ENCODE peak calls at places on chromosomes 1 and 21, in four cellular contexts. D, Z, R and P are unnamed samples.

GRCh38 chr1:53573931-53574330 is 114.7 kb downstream of the DMRTB1 start:
- DNase-seq in D (no peak), Z (peak), R (no peak), P (peak)

GRCh38 chr21:19986396-19986795 is 1011.8 kb upstream of the NCAM2 start:
- DNase-seq in D (no peak), Z (no peak), R (no peak), P (no peak)

GRCh38 chr1:23925279-23925678 is 12.1 kb upstream of the CNR2 start:
- DNase-seq in D (no peak), Z (no peak), R (no peak), P (no peak)

GRCh38 chr1:6438047-6438525 is 13.5 kb downstream of the ESPN start:
- DNase-seq in D (peak), Z (peak), R (peak), P (no peak)

GRCh38 chr1:109890115-109890953 is 20.3 kb upstream of the CSF1 start:
- DNase-seq in D (no peak), Z (no peak), R (no peak), P (no peak)

GRCh38 chr1:3735683-3736070 is 16.6 kb upstream of the CCDC27 start:
- DNase-seq in D (no peak), Z (no peak), R (no peak), P (no peak)

GRCh38 chr1:7233646-7234470 is 448.6 kb downstream of the CAMTA1 start:
- DNase-seq in D (no peak), Z (no peak), R (no peak), P (no peak)

GRCh38 chr1:26038904-26039303 is 7.0 kb downstream of the SLC30A2 start:
- DNase-seq in D (no peak), Z (no peak), R (no peak), P (no peak)

GRCh38 chr1:62131093-62131725 is 63.4 kb upstream of the L1TD1 start:
- DNase-seq in D (peak), Z (no peak), R (no peak), P (no peak)

GRCh38 chr1:234231893-234232276 is 141.4 kb upstream of the COA6 start:
- DNase-seq in D (no peak), Z (no peak), R (no peak), P (no peak)

GRCh38 chr1:25805863-25806225 is 5.9 kb downstream of the SELENON start:
- DNase-seq in D (no peak), Z (no peak), R (peak), P (no peak)

GRCh38 chr1:40107290-40107959 is 10.4 kb upstream of the PPT1 start:
- DNase-seq in D (no peak), Z (peak), R (no peak), P (no peak)

DNA sequence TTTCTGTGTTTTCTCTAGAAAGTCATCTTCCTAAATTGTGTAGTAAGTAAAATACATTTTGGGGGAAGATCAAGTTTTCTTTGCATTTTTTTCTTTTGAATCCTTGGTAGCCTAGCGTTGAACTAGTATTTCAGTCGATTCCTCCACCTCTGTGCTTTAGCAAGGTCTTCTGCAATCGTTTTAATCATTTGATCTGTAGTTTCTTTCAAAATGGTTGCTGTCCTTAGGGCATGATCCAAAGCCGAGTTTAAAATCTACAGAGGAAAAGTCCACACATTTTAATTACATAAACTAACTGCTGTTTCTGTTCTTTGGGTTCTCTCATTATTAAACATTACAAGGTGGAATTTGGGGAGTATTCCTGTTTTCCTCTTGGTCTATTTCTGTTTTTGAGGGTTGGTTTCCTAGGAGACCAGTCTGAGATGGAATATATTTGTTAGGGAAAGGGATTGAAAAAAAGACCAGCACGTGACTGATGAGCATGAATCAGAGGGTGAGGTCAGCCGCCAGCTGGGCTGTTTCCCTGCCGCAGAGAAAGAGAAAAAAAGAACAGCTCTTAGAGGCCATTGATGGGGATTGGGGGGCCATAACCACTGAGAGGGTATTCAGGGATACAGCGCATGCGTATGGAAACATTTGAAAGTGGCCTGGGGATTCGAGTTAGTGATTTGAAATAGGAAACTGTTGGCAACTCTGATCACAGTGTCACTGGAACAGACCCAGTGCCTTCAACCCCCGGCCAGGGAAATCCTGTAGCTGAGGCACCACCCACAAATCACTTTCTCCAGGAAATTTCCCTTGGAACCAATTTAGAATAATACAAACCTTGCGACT is 40.6 kb downstream of the AKNAD1 start:
- DNase-seq in D (peak), Z (peak), R (no peak), P (peak)
- TF ChIP-seq POLR2AphosphoS5 in D (peak), Z (no peak), R (peak), P (peak)

GRCh38 chr1:226349801-226350503 is 41.0 kb upstream of the LIN9 start:
- DNase-seq in D (no peak), Z (no peak), R (peak), P (no peak)

GRCh38 chr1:226351709-226352108 is 42.7 kb upstream of the LIN9 start:
- DNase-seq in D (no peak), Z (no peak), R (no peak), P (no peak)

GRCh38 chr1:226349081-226349480 is 40.1 kb upstream of the LIN9 start:
- DNase-seq in D (no peak), Z (no peak), R (peak), P (no peak)

GRCh38 chr1:226353698-226354525 is 44.9 kb upstream of the LIN9 start:
- DNase-seq in D (no peak), Z (no peak), R (no peak), P (no peak)

DNA sequence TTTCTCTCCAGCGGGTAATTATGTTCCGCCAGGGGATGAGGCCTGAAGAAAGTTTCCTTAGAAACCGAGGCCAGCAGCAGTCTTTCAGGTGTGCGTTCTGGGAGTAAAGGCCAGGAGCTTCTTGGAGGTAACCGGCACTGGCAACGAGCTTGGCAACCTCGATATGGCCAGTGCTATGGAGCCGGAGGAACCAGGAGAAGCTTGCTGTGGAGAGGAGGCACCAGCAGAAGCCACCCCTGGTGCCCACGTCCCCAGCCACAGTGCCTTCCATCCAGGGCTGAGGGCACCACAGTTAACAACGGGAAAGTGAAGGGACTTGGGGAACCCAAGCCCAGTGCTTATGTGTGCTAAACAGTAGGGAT is 41.5 kb upstream of the LIN9 start:
- DNase-seq in D (no peak), Z (no peak), R (no peak), P (no peak)
- TF ChIP-seq POLR2AphosphoS5 in D (no peak), Z (no peak), R (no peak), P (no peak)

DNA sequence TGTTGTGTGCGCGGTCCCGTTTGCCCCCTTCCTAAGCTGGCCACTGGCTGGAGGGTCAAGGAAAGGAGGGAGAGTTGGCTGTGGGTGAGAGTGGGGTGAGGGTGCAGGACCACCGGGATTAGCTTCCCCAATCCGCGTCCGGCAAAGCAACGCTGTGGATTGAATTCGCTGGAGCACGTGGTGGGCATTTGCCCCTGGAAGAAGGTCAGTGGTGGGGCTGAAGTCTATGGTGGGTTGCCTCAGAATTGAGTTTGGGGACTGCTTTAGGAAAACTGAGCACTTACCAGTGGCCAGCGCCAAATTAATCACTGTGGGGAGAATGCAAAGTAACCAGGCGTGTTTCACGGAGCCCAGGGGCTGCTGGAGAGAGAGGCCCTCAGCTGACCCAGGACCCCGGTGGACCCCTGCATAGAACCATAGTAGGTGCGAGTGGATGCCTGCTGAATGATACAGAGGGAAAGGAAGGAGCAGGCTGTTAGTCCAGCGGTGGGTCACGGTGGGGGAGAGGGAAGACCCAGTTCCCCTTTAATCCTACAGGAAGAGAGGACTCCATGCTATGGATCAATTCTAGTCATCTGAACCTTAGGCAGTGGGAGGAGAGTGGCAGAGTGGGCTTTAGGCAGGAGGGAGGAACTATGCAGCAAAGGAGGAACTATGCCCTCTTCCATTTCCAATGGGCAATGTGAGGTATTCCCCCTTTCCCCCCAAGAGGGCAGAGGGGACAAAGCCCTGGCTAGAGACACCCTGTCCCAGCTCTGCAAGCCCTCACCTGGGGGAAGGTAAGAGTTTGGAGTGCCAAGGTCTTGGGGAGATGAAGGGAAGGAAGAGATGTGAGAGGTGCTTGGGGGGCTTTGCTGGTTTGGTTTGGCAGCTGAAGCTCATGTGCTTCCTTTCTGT is 1.2 kb downstream of the TNFRSF8 start:
- DNase-seq in D (no peak), Z (no peak), R (no peak), P (no peak)
- TF ChIP-seq POLR2AphosphoS5 in D (no peak), Z (no peak), R (no peak), P (no peak)

DNA sequence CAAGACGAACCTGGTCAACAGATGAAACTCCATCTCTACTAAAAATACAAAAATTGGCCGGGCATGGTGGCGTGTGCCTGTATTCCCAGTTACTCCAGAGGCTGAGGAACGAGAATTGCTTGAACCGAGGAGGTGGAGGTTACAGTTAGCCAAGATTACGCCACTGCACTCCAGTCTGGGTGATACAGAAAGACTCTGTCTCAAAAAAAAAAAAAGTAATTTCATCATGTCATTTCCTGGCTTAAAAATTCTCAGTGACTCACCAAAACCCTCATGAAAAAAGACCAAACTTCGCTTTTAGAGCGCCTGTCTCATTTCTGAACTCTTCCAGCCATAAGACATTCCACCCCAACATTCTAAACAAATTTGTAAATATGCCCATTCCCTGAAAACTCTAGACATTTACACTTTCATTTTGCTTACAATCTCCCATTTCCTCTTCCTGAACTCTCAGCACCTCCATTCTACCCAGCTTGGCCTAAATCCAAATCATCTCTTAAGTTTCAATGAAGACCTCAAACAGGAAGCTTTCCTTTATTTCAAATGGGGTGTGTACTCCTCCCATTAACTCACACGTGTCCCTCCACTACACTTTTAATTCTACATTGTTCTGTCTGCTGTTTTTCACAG is 50.5 kb upstream of the PRRC2C start:
- DNase-seq in D (no peak), Z (peak), R (no peak), P (peak)
- TF ChIP-seq POLR2AphosphoS5 in D (no peak), Z (peak), R (no peak), P (no peak)

GRCh38 chr1:46401964-46402626 is 8.0 kb downstream of the FAAH start:
- DNase-seq in D (peak), Z (peak), R (no peak), P (peak)
- TF ChIP-seq POLR2AphosphoS5 in D (peak), Z (no peak), R (no peak), P (peak)

GRCh38 chr21:39454949-39455668 is 3.3 kb downstream of the SH3BGR start:
- DNase-seq in D (no peak), Z (no peak), R (no peak), P (no peak)

GRCh38 chr21:39453571-39454179 is 1.9 kb downstream of the SH3BGR start:
- DNase-seq in D (no peak), Z (no peak), R (no peak), P (no peak)

GRCh38 chr21:39452965-39453332 is 1.2 kb downstream of the SH3BGR start:
- DNase-seq in D (no peak), Z (no peak), R (no peak), P (no peak)

GRCh38 chr21:39452207-39452964 is 616 bp downstream of the SH3BGR start:
- DNase-seq in D (no peak), Z (no peak), R (no peak), P (no peak)

GRCh38 chr21:39451332-39452206 is at the start of gene SH3BGR:
- DNase-seq in D (no peak), Z (peak), R (no peak), P (peak)
- TF ChIP-seq POLR2AphosphoS5 in D (no peak), Z (no peak), R (no peak), P (peak)